ENCODE peak calls at places on chromosomes 16 and 17, in seven cellular contexts. I is prostate gland, M is right lobe of liver, V is fibroblast of the aortic adventitia, T is testis, C is bronchial epithelial cell, U is lower leg skin. Z is an unnamed sample.

GRCh38 chr16:8878523-8878911 is 3.6 kb upstream of the LITAFD start:
- DNase-seq in I (no peak), M (no peak), V (peak), T (no peak), C (peak), U (no peak), Z (no peak)

GRCh38 chr17:82810644-82811430 is 29.0 kb downstream of the ZNF750 start:
- DNase-seq in I (no peak), M (no peak), V (no peak), T (no peak), C (no peak), U (no peak), Z (peak)

GRCh38 chr16:30658731-30659506 is 688 bp downstream of the FBRS start:
- DNase-seq in I (peak), M (peak), V (peak), T (peak), C (peak), U (peak), Z (peak)

GRCh38 chr17:1509255-1509943 is 7.0 kb downstream of the INPP5K start:
- DNase-seq in I (no peak), M (no peak), V (no peak), T (no peak), C (peak), U (no peak), Z (no peak)

GRCh38 chr16:81786321-81786720 is 7.2 kb downstream of the PLCG2 start:
- DNase-seq in I (no peak), M (no peak), V (no peak), T (no peak), C (peak), U (no peak), Z (no peak)

GRCh38 chr17:48144976-48145798 is 37.6 kb downstream of the SNX11 start:
- DNase-seq in I (no peak), M (no peak), V (no peak), T (no peak), C (no peak), U (no peak), Z (no peak)

GRCh38 chr17:18981642-18982424 is 22.7 kb downstream of the FAM83G start:
- DNase-seq in I (peak), M (peak), V (peak), T (no peak), C (peak), U (no peak), Z (no peak)

GRCh38 chr17:11279776-11280344 is 38.8 kb downstream of the SHISA6 start:
- DNase-seq in I (peak), M (no peak), V (no peak), T (no peak), C (no peak), U (no peak), Z (no peak)

GRCh38 chr16:70437582-70438324 is 1.1 kb downstream of the ST3GAL2 start:
- DNase-seq in I (no peak), M (no peak), V (peak), T (no peak), C (no peak), U (no peak), Z (no peak)

GRCh38 chr17:80474933-80475915 is 1.2 kb downstream of the NPTX1 start:
- DNase-seq in I (no peak), M (no peak), V (no peak), T (no peak), C (no peak), U (no peak), Z (peak)

GRCh38 chr17:73194514-73195222 is 1.8 kb downstream of the COG1 start:
- DNase-seq in I (no peak), M (no peak), V (peak), T (no peak), C (peak), U (no peak), Z (no peak)

GRCh38 chr16:84841787-84842300 is 22.1 kb downstream of the CRISPLD2 start:
- DNase-seq in I (peak), M (no peak), V (no peak), T (no peak), C (peak), U (no peak), Z (no peak)

GRCh38 chr16:89409161-89409711 is 81.1 kb downstream of the ANKRD11 start:
- DNase-seq in I (no peak), M (no peak), V (peak), T (no peak), C (peak), U (no peak), Z (no peak)

GRCh38 chr16:90044111-90044551 is 24.9 kb upstream of the DBNDD1 start:
- DNase-seq in I (peak), M (peak), V (no peak), T (no peak), C (peak), U (no peak), Z (no peak)

GRCh38 chr16:50281391-50282009 is 15.1 kb downstream of the ADCY7 start:
- DNase-seq in I (no peak), M (peak), V (no peak), T (no peak), C (no peak), U (no peak), Z (no peak)

GRCh38 chr16:28538733-28539596 is at the start of gene NUPR1:
- DNase-seq in I (peak), M (peak), V (peak), T (peak), C (peak), U (peak), Z (no peak)

GRCh38 chr17:45848868-45849535 is 4.3 kb downstream of the SPPL2C start:
- DNase-seq in I (no peak), M (no peak), V (peak), T (no peak), C (no peak), U (no peak), Z (no peak)

GRCh38 chr16:27703545-27703944 is 153.6 kb downstream of the KATNIP start:
- DNase-seq in I (no peak), M (no peak), V (peak), T (no peak), C (peak), U (no peak), Z (no peak)

GRCh38 chr17:1485748-1486376 is 6.6 kb downstream of the MYO1C start:
- DNase-seq in I (no peak), M (peak), V (peak), T (peak), C (peak), U (no peak), Z (peak)

GRCh38 chr17:9842057-9842758 is 16.5 kb downstream of the GLP2R start:
- DNase-seq in I (peak), M (peak), V (peak), T (peak), C (no peak), U (peak), Z (no peak)

GRCh38 chr17:81542431-81543338 is 9.5 kb downstream of the FAAP100 start:
- DNase-seq in I (no peak), M (no peak), V (no peak), T (no peak), C (no peak), U (no peak), Z (no peak)

GRCh38 chr16:58020628-58021521 is 4.7 kb upstream of the MMP15 start:
- DNase-seq in I (peak), M (peak), V (peak), T (peak), C (peak), U (peak), Z (peak)

GRCh38 chr17:79897243-79898063 is 58.2 kb upstream of the CBX4 start:
- DNase-seq in I (peak), M (no peak), V (no peak), T (no peak), C (peak), U (no peak), Z (no peak)

GRCh38 chr17:82334622-82335394 is 1.2 kb upstream of the SECTM1 start:
- DNase-seq in I (peak), M (peak), V (peak), T (no peak), C (peak), U (no peak), Z (no peak)

GRCh38 chr17:82702161-82702932 is 3.8 kb upstream of the RAB40B start:
- DNase-seq in I (peak), M (no peak), V (no peak), T (no peak), C (no peak), U (no peak), Z (no peak)

GRCh38 chr17:31598921-31599571 is 207.6 kb downstream of the RAB11FIP4 start:
- DNase-seq in I (no peak), M (peak), V (no peak), T (no peak), C (peak), U (no peak), Z (no peak)

GRCh38 chr16:50202926-50203624 is 50.0 kb downstream of the TENT4B start:
- DNase-seq in I (no peak), M (no peak), V (peak), T (no peak), C (peak), U (no peak), Z (no peak)

GRCh38 chr16:50680556-50680893 is 587 bp downstream of the SNX20 start:
- DNase-seq in I (no peak), M (no peak), V (no peak), T (no peak), C (no peak), U (no peak), Z (no peak)

GRCh38 chr17:5210853-5211252 is 19.2 kb upstream of the ZNF594 start:
- DNase-seq in I (no peak), M (no peak), V (no peak), T (no peak), C (no peak), U (no peak), Z (no peak)

GRCh38 chr17:59174671-59175070 is 19.1 kb downstream of the PRR11 start:
- DNase-seq in I (no peak), M (no peak), V (no peak), T (no peak), C (no peak), U (no peak), Z (no peak)
- TF ChIP-seq CTCF in I (no peak), M (no peak), V (no peak), T (no peak), C (no peak), U (no peak), Z (no peak)

GRCh38 chr17:41959336-41960095 is 7.1 kb upstream of the CNP start:
- DNase-seq in I (no peak), M (no peak), V (peak), T (peak), C (peak), U (no peak), Z (peak)

GRCh38 chr17:41957869-41958231 is 8.7 kb upstream of the CNP start:
- DNase-seq in I (no peak), M (no peak), V (no peak), T (no peak), C (no peak), U (no peak), Z (no peak)

GRCh38 chr17:41956522-41956921 is 10.1 kb upstream of the CNP start:
- DNase-seq in I (no peak), M (no peak), V (no peak), T (no peak), C (no peak), U (no peak), Z (no peak)

GRCh38 chr17:41957058-41957868 is 9.3 kb upstream of the CNP start:
- DNase-seq in I (no peak), M (no peak), V (no peak), T (no peak), C (no peak), U (no peak), Z (no peak)

DNA sequence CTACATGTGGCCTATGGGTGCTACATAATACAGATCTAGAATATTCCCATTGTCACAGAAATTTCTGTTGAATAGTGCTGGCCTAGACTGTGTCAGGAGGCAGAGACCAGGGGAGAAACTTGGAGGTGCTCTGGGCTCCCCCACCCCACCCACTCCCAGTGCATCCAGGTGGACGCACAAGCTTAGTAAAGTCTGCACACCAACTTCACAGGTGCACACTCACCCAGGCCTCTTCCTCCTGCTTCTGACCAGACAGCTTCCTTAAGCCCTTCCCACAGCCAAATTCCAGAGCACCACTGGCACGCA is 7.6 kb upstream of the CNP start:
- DNase-seq in I (no peak), M (no peak), V (peak), T (no peak), C (no peak), U (no peak), Z (no peak)
- TF ChIP-seq CTCF in I (no peak), M (no peak), V (no peak), T (no peak), C (no peak), U (no peak), Z (no peak)

GRCh38 chr16:5502467-5502869 is 404.9 kb upstream of the EEF2KMT start:
- DNase-seq in I (no peak), M (no peak), V (no peak), T (peak), C (no peak), U (no peak), Z (peak)
- TF ChIP-seq CTCF in I (no peak), M (peak), V (no peak), T (no peak), C (no peak), U (no peak), Z (peak)

GRCh38 chr16:87933140-87933495 is 3.2 kb downstream of the CA5A start:
- DNase-seq in I (no peak), M (no peak), V (no peak), T (no peak), C (no peak), U (no peak), Z (no peak)

GRCh38 chr16:87931504-87931903 is 4.8 kb downstream of the CA5A start:
- DNase-seq in I (no peak), M (no peak), V (no peak), T (peak), C (no peak), U (no peak), Z (no peak)

GRCh38 chr16:87929986-87930385 is 6.3 kb downstream of the CA5A start:
- DNase-seq in I (no peak), M (no peak), V (no peak), T (no peak), C (no peak), U (no peak), Z (no peak)

GRCh38 chr16:87927195-87927562 is 9.2 kb downstream of the CA5A start:
- DNase-seq in I (no peak), M (no peak), V (no peak), T (no peak), C (no peak), U (no peak), Z (no peak)

DNA sequence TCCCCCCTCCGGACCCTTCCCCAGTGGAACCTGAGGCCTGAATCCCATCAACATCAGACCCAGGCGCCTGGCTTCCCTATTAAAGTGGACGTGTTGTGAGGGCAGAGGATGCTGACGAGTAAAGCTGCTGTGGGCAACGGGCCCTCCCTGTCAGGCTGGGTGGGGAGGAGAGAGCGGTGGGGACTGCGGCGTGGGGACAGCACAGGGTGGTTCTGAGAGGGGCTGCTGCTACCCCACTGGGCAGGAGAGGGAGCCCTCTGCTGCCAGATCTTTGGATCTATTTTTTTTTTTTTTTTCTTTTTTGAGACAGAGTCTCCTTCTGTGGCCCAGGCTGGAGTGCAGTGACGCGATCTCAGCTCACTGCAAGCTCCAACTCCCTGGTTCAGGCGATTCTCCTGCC is 5.9 kb downstream of the CA5A start:
- DNase-seq in I (no peak), M (no peak), V (no peak), T (no peak), C (no peak), U (no peak), Z (peak)
- TF ChIP-seq CTCF in I (no peak), M (peak), V (peak), T (no peak), C (peak), U (no peak), Z (no peak)

GRCh38 chr17:17435323-17435722 is 41.5 kb upstream of the MED9 start:
- DNase-seq in I (no peak), M (no peak), V (peak), T (no peak), C (peak), U (no peak), Z (no peak)
- TF ChIP-seq CTCF in I (no peak), M (no peak), V (peak), T (no peak), C (no peak), U (no peak), Z (no peak)

GRCh38 chr17:56653877-56654276 is 60.4 kb downstream of the NOG start:
- DNase-seq in I (no peak), M (no peak), V (peak), T (peak), C (peak), U (no peak), Z (peak)
- TF ChIP-seq CTCF in I (peak), M (peak), V (no peak), T (peak), C (peak), U (no peak), Z (peak)

DNA sequence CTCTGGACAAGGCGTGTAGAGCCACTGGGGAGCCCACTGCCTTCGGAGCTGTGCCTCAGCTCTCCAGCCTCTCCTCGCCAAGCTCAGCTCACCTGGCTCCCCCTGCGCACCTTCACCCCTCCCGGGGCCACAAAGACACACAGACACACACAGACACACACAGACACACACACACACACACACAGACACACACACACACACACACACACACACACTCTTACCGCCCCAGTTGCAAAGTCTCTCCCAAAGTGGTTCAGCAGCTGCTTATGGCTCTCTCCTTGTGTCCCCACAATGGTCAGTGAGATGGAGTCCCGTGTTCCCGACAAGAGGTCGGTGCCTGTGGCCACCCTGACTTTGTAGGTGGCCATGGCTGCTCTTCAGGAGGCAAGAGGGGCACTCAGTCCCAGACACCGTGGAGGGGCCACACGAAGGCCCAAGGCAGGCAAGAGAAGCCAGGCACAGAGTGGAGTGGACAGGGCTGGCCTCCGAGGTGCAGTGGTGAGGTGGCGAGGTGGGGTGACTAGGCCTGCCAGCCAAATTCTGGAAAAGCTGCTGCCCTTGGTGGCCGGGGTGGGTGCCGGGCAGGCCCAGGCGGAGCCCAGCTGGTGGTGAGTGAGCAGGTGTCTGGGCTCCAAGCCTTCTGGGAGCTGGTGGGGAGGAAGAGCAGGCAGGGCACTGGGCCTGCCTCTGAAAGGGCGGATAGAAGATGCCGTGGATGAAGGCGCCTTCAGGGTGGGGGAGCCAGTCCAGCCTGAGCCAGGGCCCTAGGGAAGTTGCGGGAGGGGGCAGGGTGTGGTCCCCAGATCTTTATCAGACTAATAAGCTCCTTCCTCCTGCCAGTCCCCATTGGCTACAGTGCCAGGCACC is at the start of gene ALOX12B:
- DNase-seq in I (no peak), M (no peak), V (no peak), T (no peak), C (no peak), U (no peak), Z (no peak)
- TF ChIP-seq CTCF in I (no peak), M (no peak), V (no peak), T (no peak), C (no peak), U (no peak), Z (no peak)